ENCODE peak calls at places on chromosomes 3 and 15, in ten cellular contexts. One of them, this sample, is unnamed.
A peak's percentile ranks its signal among the peaks of the same experiment; 100 is the strongest.

GRCh38 chr3:71010731-71011455 is 572.6 kb downstream of the FOXP1 start:
- DNase-seq in adrenal gland: no peak
- DNase-seq in fibroblast of pulmonary artery: no peak
- DNase-seq in GM20000: peak; percentile 53
- DNase-seq in endothelial cell: no peak
- DNase-seq in NB4: no peak
- DNase-seq in stomach: no peak
- DNase-seq in activated CD8-positive, alpha-beta T cell treated with anti-CD3 and anti-CD28 coated beads for 36 hours: peak; percentile 91
- DNase-seq in A549: no peak
- DNase-seq in fibroblast of villous mesenchyme: no peak
- DNase-seq in this sample: peak; percentile 71

GRCh38 chr15:33311312-33311971 is 675 bp downstream of the RYR3 start:
- DNase-seq in fibroblast of villous mesenchyme: no peak
- DNase-seq in NB4: no peak
- DNase-seq in fibroblast of pulmonary artery: no peak
- DNase-seq in GM20000: no peak
- DNase-seq in adrenal gland: no peak
- DNase-seq in endothelial cell: peak; percentile 19
- DNase-seq in stomach: no peak
- DNase-seq in A549: no peak
- DNase-seq in activated CD8-positive, alpha-beta T cell treated with anti-CD3 and anti-CD28 coated beads for 36 hours: peak; percentile 4
- DNase-seq in this sample: no peak

GRCh38 chr15:26260517-26261133 is 397.5 kb upstream of the ATP10A start:
- DNase-seq in stomach: no peak
- DNase-seq in NB4: peak; percentile 52
- DNase-seq in fibroblast of villous mesenchyme: no peak
- DNase-seq in endothelial cell: peak; percentile 58
- DNase-seq in GM20000: no peak
- DNase-seq in activated CD8-positive, alpha-beta T cell treated with anti-CD3 and anti-CD28 coated beads for 36 hours: peak; percentile 23
- DNase-seq in A549: peak; percentile 1
- DNase-seq in adrenal gland: peak; percentile 35
- DNase-seq in fibroblast of pulmonary artery: peak; percentile 3
- DNase-seq in this sample: peak; percentile 35

GRCh38 chr15:92197761-92198160 is 195.9 kb upstream of the ST8SIA2 start:
- DNase-seq in NB4: no peak
- DNase-seq in adrenal gland: no peak
- DNase-seq in activated CD8-positive, alpha-beta T cell treated with anti-CD3 and anti-CD28 coated beads for 36 hours: no peak
- DNase-seq in fibroblast of pulmonary artery: no peak
- DNase-seq in A549: no peak
- DNase-seq in endothelial cell: no peak
- DNase-seq in stomach: no peak
- DNase-seq in GM20000: no peak
- DNase-seq in fibroblast of villous mesenchyme: no peak
- DNase-seq in this sample: no peak

GRCh38 chr3:35505181-35505580 is 134.1 kb upstream of the ARPP21 start:
- DNase-seq in fibroblast of pulmonary artery: no peak
- DNase-seq in endothelial cell: no peak
- DNase-seq in fibroblast of villous mesenchyme: no peak
- DNase-seq in NB4: no peak
- DNase-seq in A549: no peak
- DNase-seq in stomach: peak; percentile 26
- DNase-seq in GM20000: no peak
- DNase-seq in activated CD8-positive, alpha-beta T cell treated with anti-CD3 and anti-CD28 coated beads for 36 hours: no peak
- DNase-seq in adrenal gland: no peak
- DNase-seq in this sample: no peak

GRCh38 chr3:69181592-69182211 is 59.3 kb upstream of the LMOD3 start:
- DNase-seq in fibroblast of villous mesenchyme: peak; percentile 85
- DNase-seq in stomach: no peak
- DNase-seq in adrenal gland: no peak
- DNase-seq in A549: no peak
- DNase-seq in GM20000: no peak
- DNase-seq in NB4: no peak
- DNase-seq in fibroblast of pulmonary artery: peak; percentile 94
- DNase-seq in endothelial cell: no peak
- DNase-seq in activated CD8-positive, alpha-beta T cell treated with anti-CD3 and anti-CD28 coated beads for 36 hours: no peak
- DNase-seq in this sample: no peak

GRCh38 chr3:193794002-193794835 is 201.2 kb downstream of the OPA1 start:
- DNase-seq in adrenal gland: peak; percentile 42
- DNase-seq in endothelial cell: no peak
- DNase-seq in fibroblast of villous mesenchyme: peak; percentile 22
- DNase-seq in GM20000: no peak
- DNase-seq in NB4: peak; percentile 13
- DNase-seq in fibroblast of pulmonary artery: peak; percentile 79
- DNase-seq in stomach: no peak
- DNase-seq in A549: no peak
- DNase-seq in activated CD8-positive, alpha-beta T cell treated with anti-CD3 and anti-CD28 coated beads for 36 hours: no peak
- DNase-seq in this sample: no peak

GRCh38 chr3:152842423-152842822 is 7.5 kb downstream of the P2RY1 start:
- DNase-seq in fibroblast of pulmonary artery: no peak
- DNase-seq in fibroblast of villous mesenchyme: no peak
- DNase-seq in stomach: no peak
- DNase-seq in GM20000: no peak
- DNase-seq in adrenal gland: no peak
- DNase-seq in NB4: no peak
- DNase-seq in A549: no peak
- DNase-seq in endothelial cell: no peak
- DNase-seq in activated CD8-positive, alpha-beta T cell treated with anti-CD3 and anti-CD28 coated beads for 36 hours: no peak
- DNase-seq in this sample: no peak

GRCh38 chr3:136078421-136079364 is 113.2 kb downstream of the PPP2R3A start:
- DNase-seq in A549: peak; percentile 6
- DNase-seq in activated CD8-positive, alpha-beta T cell treated with anti-CD3 and anti-CD28 coated beads for 36 hours: no peak
- DNase-seq in fibroblast of villous mesenchyme: peak; percentile 47
- DNase-seq in stomach: no peak
- DNase-seq in endothelial cell: no peak
- DNase-seq in fibroblast of pulmonary artery: peak; percentile 60
- DNase-seq in NB4: peak; percentile 46
- DNase-seq in adrenal gland: no peak
- DNase-seq in GM20000: peak; percentile 28
- DNase-seq in this sample: peak; percentile 47

GRCh38 chr3:147930417-147930816 is 521.3 kb downstream of the ZIC1 start:
- DNase-seq in stomach: no peak
- DNase-seq in fibroblast of villous mesenchyme: peak; percentile 4
- DNase-seq in fibroblast of pulmonary artery: peak; percentile 69
- DNase-seq in endothelial cell: no peak
- DNase-seq in adrenal gland: no peak
- DNase-seq in activated CD8-positive, alpha-beta T cell treated with anti-CD3 and anti-CD28 coated beads for 36 hours: no peak
- DNase-seq in GM20000: no peak
- DNase-seq in NB4: no peak
- DNase-seq in A549: no peak
- DNase-seq in this sample: no peak

GRCh38 chr3:177470200-177470941 is 273.1 kb upstream of the TBL1XR1 start:
- DNase-seq in endothelial cell: no peak
- DNase-seq in fibroblast of pulmonary artery: no peak
- DNase-seq in NB4: no peak
- DNase-seq in fibroblast of villous mesenchyme: no peak
- DNase-seq in A549: no peak
- DNase-seq in adrenal gland: no peak
- DNase-seq in GM20000: no peak
- DNase-seq in activated CD8-positive, alpha-beta T cell treated with anti-CD3 and anti-CD28 coated beads for 36 hours: no peak
- DNase-seq in stomach: no peak
- DNase-seq in this sample: no peak

GRCh38 chr15:91522609-91523332 is 330.7 kb upstream of the SLCO3A1 start:
- DNase-seq in stomach: no peak
- DNase-seq in activated CD8-positive, alpha-beta T cell treated with anti-CD3 and anti-CD28 coated beads for 36 hours: no peak
- DNase-seq in adrenal gland: no peak
- DNase-seq in GM20000: no peak
- DNase-seq in A549: no peak
- DNase-seq in fibroblast of villous mesenchyme: peak; percentile 8
- DNase-seq in endothelial cell: no peak
- DNase-seq in NB4: peak; percentile 22
- DNase-seq in fibroblast of pulmonary artery: peak; percentile 41
- DNase-seq in this sample: no peak

DNA sequence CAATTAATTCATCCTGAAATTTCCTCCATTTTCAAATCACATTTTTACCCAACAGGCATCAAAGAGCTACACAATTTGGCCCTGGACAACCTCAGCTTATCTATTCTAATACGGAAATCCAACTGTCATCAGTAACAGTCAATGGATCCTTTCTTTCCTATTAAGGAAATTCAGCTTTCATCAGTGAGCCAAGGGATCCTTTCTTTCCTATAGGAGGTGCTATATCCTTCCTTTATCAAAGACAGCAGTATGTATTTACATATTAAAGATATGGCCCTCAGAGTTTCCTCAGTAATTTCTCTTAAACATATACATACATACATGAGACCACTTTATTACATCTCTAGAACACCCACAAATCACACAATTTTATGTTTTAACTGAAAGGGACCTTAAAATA is 10.1 kb downstream of the DHX36 start:
- DNase-seq in endothelial cell: no peak
- DNase-seq in fibroblast of villous mesenchyme: no peak
- DNase-seq in fibroblast of pulmonary artery: no peak
- DNase-seq in A549: no peak
- DNase-seq in GM20000: no peak
- DNase-seq in activated CD8-positive, alpha-beta T cell treated with anti-CD3 and anti-CD28 coated beads for 36 hours: no peak
- DNase-seq in stomach: no peak
- DNase-seq in NB4: no peak
- DNase-seq in adrenal gland: no peak
- DNase-seq in this sample: no peak
- TF ChIP-seq CTCF in endothelial cell: no peak
- TF ChIP-seq CTCF in fibroblast of villous mesenchyme: no peak
- TF ChIP-seq CTCF in fibroblast of pulmonary artery: no peak
- TF ChIP-seq CTCF in A549: no peak
- TF ChIP-seq CTCF in GM20000: no peak
- TF ChIP-seq CTCF in activated CD8-positive, alpha-beta T cell treated with anti-CD3 and anti-CD28 coated beads for 36 hours: no peak
- TF ChIP-seq CTCF in stomach: no peak
- TF ChIP-seq CTCF in NB4: no peak
- TF ChIP-seq CTCF in adrenal gland: no peak
- TF ChIP-seq CTCF in this sample: no peak

GRCh38 chr3:61169621-61170251 is 81.5 kb downstream of the FHIT start:
- DNase-seq in A549: no peak
- DNase-seq in fibroblast of villous mesenchyme: no peak
- DNase-seq in stomach: no peak
- DNase-seq in fibroblast of pulmonary artery: no peak
- DNase-seq in activated CD8-positive, alpha-beta T cell treated with anti-CD3 and anti-CD28 coated beads for 36 hours: no peak
- DNase-seq in NB4: no peak
- DNase-seq in adrenal gland: no peak
- DNase-seq in endothelial cell: no peak
- DNase-seq in GM20000: no peak
- DNase-seq in this sample: no peak

GRCh38 chr3:61168286-61168685 is 83.0 kb downstream of the FHIT start:
- DNase-seq in GM20000: no peak
- DNase-seq in fibroblast of pulmonary artery: no peak
- DNase-seq in stomach: no peak
- DNase-seq in NB4: no peak
- DNase-seq in A549: no peak
- DNase-seq in fibroblast of villous mesenchyme: no peak
- DNase-seq in adrenal gland: no peak
- DNase-seq in activated CD8-positive, alpha-beta T cell treated with anti-CD3 and anti-CD28 coated beads for 36 hours: no peak
- DNase-seq in endothelial cell: no peak
- DNase-seq in this sample: no peak

GRCh38 chr3:61177450-61177849 is 73.8 kb downstream of the FHIT start:
- DNase-seq in fibroblast of pulmonary artery: no peak
- DNase-seq in fibroblast of villous mesenchyme: no peak
- DNase-seq in A549: no peak
- DNase-seq in GM20000: no peak
- DNase-seq in endothelial cell: no peak
- DNase-seq in NB4: no peak
- DNase-seq in activated CD8-positive, alpha-beta T cell treated with anti-CD3 and anti-CD28 coated beads for 36 hours: no peak
- DNase-seq in stomach: no peak
- DNase-seq in adrenal gland: no peak
- DNase-seq in this sample: no peak

GRCh38 chr3:61173685-61174084 is 77.6 kb downstream of the FHIT start:
- DNase-seq in A549: no peak
- DNase-seq in endothelial cell: no peak
- DNase-seq in GM20000: no peak
- DNase-seq in fibroblast of pulmonary artery: no peak
- DNase-seq in adrenal gland: no peak
- DNase-seq in activated CD8-positive, alpha-beta T cell treated with anti-CD3 and anti-CD28 coated beads for 36 hours: no peak
- DNase-seq in stomach: no peak
- DNase-seq in NB4: peak; percentile 1
- DNase-seq in fibroblast of villous mesenchyme: no peak
- DNase-seq in this sample: no peak

DNA sequence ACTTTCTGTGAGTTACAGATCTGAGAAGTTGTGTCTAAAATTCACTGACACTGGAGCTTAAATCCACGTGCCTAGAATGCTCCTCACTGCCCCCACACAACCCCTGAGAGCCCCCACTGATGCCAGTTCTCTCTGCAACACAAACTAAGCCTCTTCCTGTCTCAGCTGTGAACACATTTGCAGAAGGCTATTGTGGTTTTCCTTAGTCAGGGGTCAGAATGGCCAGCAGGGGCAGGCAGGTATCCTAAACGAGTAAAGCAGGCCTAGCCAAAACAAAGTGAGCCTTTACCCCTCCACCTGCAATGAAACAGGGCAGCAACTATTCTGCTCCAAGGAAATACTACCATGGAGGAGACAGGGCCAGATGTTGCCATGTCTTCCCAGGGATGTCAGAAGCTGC is 78.6 kb downstream of the FHIT start:
- DNase-seq in adrenal gland: no peak
- DNase-seq in endothelial cell: peak; percentile 21
- DNase-seq in stomach: no peak
- DNase-seq in fibroblast of villous mesenchyme: no peak
- DNase-seq in A549: no peak
- DNase-seq in fibroblast of pulmonary artery: no peak
- DNase-seq in activated CD8-positive, alpha-beta T cell treated with anti-CD3 and anti-CD28 coated beads for 36 hours: no peak
- DNase-seq in GM20000: peak; percentile 21
- DNase-seq in NB4: no peak
- DNase-seq in this sample: peak; percentile 10
- TF ChIP-seq CTCF in adrenal gland: no peak
- TF ChIP-seq CTCF in endothelial cell: peak; percentile 20
- TF ChIP-seq CTCF in stomach: no peak
- TF ChIP-seq CTCF in fibroblast of villous mesenchyme: no peak
- TF ChIP-seq CTCF in A549: no peak
- TF ChIP-seq CTCF in fibroblast of pulmonary artery: no peak
- TF ChIP-seq CTCF in activated CD8-positive, alpha-beta T cell treated with anti-CD3 and anti-CD28 coated beads for 36 hours: no peak
- TF ChIP-seq CTCF in GM20000: peak; percentile 32
- TF ChIP-seq CTCF in NB4: no peak
- TF ChIP-seq CTCF in this sample: no peak

GRCh38 chr3:43071313-43071893 is 34.5 kb downstream of the POMGNT2 start:
- DNase-seq in GM20000: peak; percentile 25
- DNase-seq in adrenal gland: no peak
- DNase-seq in stomach: no peak
- DNase-seq in fibroblast of pulmonary artery: no peak
- DNase-seq in activated CD8-positive, alpha-beta T cell treated with anti-CD3 and anti-CD28 coated beads for 36 hours: peak; percentile 12
- DNase-seq in endothelial cell: no peak
- DNase-seq in fibroblast of villous mesenchyme: no peak
- DNase-seq in NB4: peak; percentile 8
- DNase-seq in A549: no peak
- DNase-seq in this sample: no peak
- TF ChIP-seq CTCF in GM20000: peak; percentile 23
- TF ChIP-seq CTCF in adrenal gland: no peak
- TF ChIP-seq CTCF in stomach: no peak
- TF ChIP-seq CTCF in fibroblast of pulmonary artery: peak; percentile 37
- TF ChIP-seq CTCF in activated CD8-positive, alpha-beta T cell treated with anti-CD3 and anti-CD28 coated beads for 36 hours: peak; percentile 95
- TF ChIP-seq CTCF in endothelial cell: peak; percentile 79
- TF ChIP-seq CTCF in fibroblast of villous mesenchyme: peak; percentile 44
- TF ChIP-seq CTCF in NB4: peak; percentile 28
- TF ChIP-seq CTCF in A549: peak; percentile 21
- TF ChIP-seq CTCF in this sample: peak; percentile 41

DNA sequence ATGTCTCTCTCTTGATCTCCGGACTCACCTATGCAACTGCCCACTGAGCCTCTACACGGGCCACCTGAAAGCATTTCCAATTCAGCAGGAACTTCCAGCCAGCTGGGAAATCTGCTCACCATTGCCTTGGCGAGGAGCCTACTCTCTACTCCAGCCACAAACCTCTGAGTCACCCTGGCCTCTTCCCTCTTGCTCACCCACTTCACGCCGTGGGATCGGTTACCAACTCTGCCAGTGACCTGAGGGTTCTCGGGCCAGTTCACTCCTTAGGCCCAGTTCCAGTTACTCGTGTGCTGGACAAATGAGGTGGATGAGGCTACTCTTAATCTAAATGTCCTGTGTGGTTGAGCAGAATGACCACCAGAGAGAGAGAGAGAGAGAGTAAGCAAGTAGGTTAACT is 70.1 kb downstream of the CEMIP start:
- DNase-seq in NB4: no peak
- DNase-seq in endothelial cell: no peak
- DNase-seq in activated CD8-positive, alpha-beta T cell treated with anti-CD3 and anti-CD28 coated beads for 36 hours: no peak
- DNase-seq in GM20000: no peak
- DNase-seq in A549: peak; percentile 55
- DNase-seq in stomach: peak; percentile 38
- DNase-seq in fibroblast of pulmonary artery: peak; percentile 81
- DNase-seq in adrenal gland: no peak
- DNase-seq in fibroblast of villous mesenchyme: peak; percentile 70
- DNase-seq in this sample: no peak
- TF ChIP-seq CTCF in NB4: no peak
- TF ChIP-seq CTCF in endothelial cell: no peak
- TF ChIP-seq CTCF in activated CD8-positive, alpha-beta T cell treated with anti-CD3 and anti-CD28 coated beads for 36 hours: no peak
- TF ChIP-seq CTCF in GM20000: no peak
- TF ChIP-seq CTCF in A549: no peak
- TF ChIP-seq CTCF in stomach: no peak
- TF ChIP-seq CTCF in fibroblast of pulmonary artery: no peak
- TF ChIP-seq CTCF in adrenal gland: no peak
- TF ChIP-seq CTCF in fibroblast of villous mesenchyme: no peak
- TF ChIP-seq CTCF in this sample: no peak

This sample was measured in GM12865.